ENCODE peak calls at places on chromosomes 7 and 10, in nine cellular contexts. W is astrocyte of the cerebellum; Z is LHCN-M2; R is stimulated activated CD8-positive, alpha-beta memory T cell treated with anti-CD3 and anti-CD28 coated beads, Interleukin-12 subunit alpha, Interleukin-12 subunit beta, amount 100 ng/mL, for 1 hour; L is G401; S is mesothelial cell of epicardium; D is RKO; P is AG08396; F is EH. Y is an unnamed sample.

GRCh38 chr10:30490289-30491000 is 56.5 kb downstream of the MAP3K8 start:
- DNase-seq in W (no peak), D (no peak), R (no peak), P (no peak), Z (no peak), L (no peak), S (no peak), F (no peak), Y (no peak)

GRCh38 chr10:123417414-123417813 is 248.7 kb upstream of the GPR26 start:
- DNase-seq in D (no peak), S (no peak), Z (no peak), L (no peak), F (no peak), R (no peak), P (no peak), W (no peak), Y (no peak)

GRCh38 chr10:5470062-5470751 is 29.2 kb downstream of the CALML5 start:
- DNase-seq in P (peak), Z (no peak), R (no peak), D (no peak), F (no peak), S (no peak), W (no peak), L (no peak), Y (no peak)

GRCh38 chr7:42790196-42790595 is 121.7 kb downstream of the C7orf25 start:
- DNase-seq in F (peak), R (no peak), Z (peak), P (no peak), W (peak), D (peak), S (no peak), L (no peak), Y (no peak)

GRCh38 chr10:31977440-31978157 is 49.0 kb upstream of the ARHGAP12 start:
- DNase-seq in R (no peak), Z (peak), P (peak), S (no peak), F (peak), D (peak), L (no peak), W (no peak), Y (no peak)

GRCh38 chr7:112398534-112398933 is 51.7 kb upstream of the IFRD1 start:
- DNase-seq in P (no peak), R (no peak), S (no peak), Z (no peak), D (no peak), L (no peak), F (no peak), W (no peak), Y (no peak)

GRCh38 chr7:120827719-120828118 is 30.2 kb downstream of the TSPAN12 start:
- DNase-seq in R (no peak), F (no peak), W (no peak), L (no peak), D (no peak), P (no peak), Z (no peak), S (no peak), Y (no peak)

GRCh38 chr7:36045830-36046341 is 107.2 kb upstream of the EEPD1 start:
- DNase-seq in D (no peak), F (no peak), S (no peak), L (no peak), Z (no peak), W (no peak), P (no peak), R (no peak), Y (no peak)

GRCh38 chr10:12643279-12643678 is 293.9 kb downstream of the CAMK1D start:
- DNase-seq in W (no peak), F (no peak), Z (no peak), S (no peak), L (no peak), R (no peak), D (no peak), P (no peak), Y (no peak)

GRCh38 chr7:42945821-42946615 is 13.8 kb downstream of the MRPL32 start:
- DNase-seq in W (no peak), Z (no peak), F (peak), L (no peak), R (no peak), D (no peak), S (no peak), P (peak), Y (no peak)

GRCh38 chr7:101990811-101991418 is 173.5 kb downstream of the CUX1 start:
- DNase-seq in F (no peak), R (no peak), S (no peak), D (no peak), W (no peak), L (no peak), Z (no peak), P (no peak), Y (peak)

GRCh38 chr7:157668221-157668883 is 331.5 kb downstream of the DNAJB6 start:
- DNase-seq in L (no peak), F (no peak), S (no peak), W (no peak), D (no peak), R (no peak), Z (no peak), P (no peak), Y (no peak)

GRCh38 chr7:148175512-148175911 is 415.1 kb upstream of the C7orf33 start:
- DNase-seq in D (no peak), L (no peak), W (no peak), R (no peak), F (no peak), S (no peak), Z (no peak), P (no peak), Y (no peak)

GRCh38 chr10:101489355-101489754 is 98.7 kb downstream of the POLL start:
- DNase-seq in P (no peak), L (no peak), Z (peak), S (no peak), F (peak), R (no peak), W (no peak), D (no peak), Y (no peak)

GRCh38 chr10:14772399-14772798 is 2.3 kb downstream of the FAM107B start:
- DNase-seq in P (no peak), L (no peak), Z (no peak), F (no peak), S (no peak), W (no peak), R (no peak), D (no peak), Y (no peak)

GRCh38 chr10:89428873-89429272 is 14.5 kb downstream of the IFIT5 start:
- DNase-seq in Z (peak), S (no peak), P (no peak), F (no peak), L (no peak), D (no peak), R (no peak), W (peak), Y (no peak)

GRCh38 chr10:118488710-118489497 is 106.5 kb downstream of the PRLHR start:
- DNase-seq in F (no peak), W (no peak), L (no peak), R (no peak), D (no peak), S (no peak), P (no peak), Z (no peak), Y (no peak)

GRCh38 chr10:109393425-109393824 is 529.9 kb downstream of the XPNPEP1 start:
- DNase-seq in W (no peak), P (no peak), L (no peak), F (no peak), R (no peak), S (no peak), Z (no peak), D (no peak), Y (no peak)

GRCh38 chr7:90749774-90750173 is 153.7 kb downstream of the CDK14 start:
- DNase-seq in F (peak), W (no peak), P (no peak), Z (peak), D (peak), R (no peak), S (no peak), L (no peak), Y (no peak)

GRCh38 chr7:117780832-117781231 is 92.4 kb downstream of the CTTNBP2 start:
- DNase-seq in L (no peak), R (no peak), D (no peak), F (peak), W (no peak), P (peak), S (no peak), Z (peak), Y (no peak)

GRCh38 chr10:117216611-117217195 is 19.4 kb downstream of the KCNK18 start:
- DNase-seq in F (peak), S (peak), P (peak), L (peak), W (peak), R (peak), D (peak), Z (peak), Y (peak)

GRCh38 chr7:51973942-51974341 is 657.3 kb upstream of the COBL start:
- DNase-seq in F (no peak), R (no peak), D (no peak), L (no peak), W (no peak), Z (no peak), P (no peak), S (no peak), Y (no peak)

GRCh38 chr7:141231018-141231792 is 157.3 kb downstream of the TMEM178B start:
- DNase-seq in W (peak), F (peak), R (no peak), S (no peak), P (peak), D (peak), L (peak), Z (peak), Y (no peak)

GRCh38 chr7:9189683-9190082 is 756.3 kb downstream of the NXPH1 start:
- DNase-seq in R (no peak), D (no peak), L (peak), F (no peak), P (no peak), S (no peak), Z (no peak), W (no peak), Y (no peak)

GRCh38 chr10:67539312-67539711 is 156.7 kb downstream of the CTNNA3 start:
- DNase-seq in F (no peak), R (no peak), P (no peak), L (no peak), S (no peak), Z (no peak), D (no peak), W (no peak), Y (no peak)

GRCh38 chr7:46493196-46493595 is 572.1 kb upstream of the IGFBP3 start:
- DNase-seq in Z (no peak), R (no peak), S (no peak), P (no peak), W (no peak), D (no peak), F (peak), L (no peak), Y (no peak)